ENCODE peak calls at places on chromosome 3, in ten cellular contexts. G is ecto neural progenitor cell; K is HEK293T; P is BJ; O is pancreas; U is stimulated activated CD8-positive, alpha-beta memory T cell treated with anti-CD3 and anti-CD28 coated beads, Interleukin-2, amount 100 ng/mL, for 48 hours; D is psoas muscle; X is fibroblast of the aortic adventitia; F is activated effector memory CD4-positive, alpha-beta T cell treated with anti-CD3 and anti-CD28 coated beads, Interleukin-2, amount 50 U/mL, for 16 hours; J is hypothalamus. Z is an unnamed sample.

GRCh38 chr3:171160326-171160725 is 133.8 kb upstream of the SLC2A2 start:
- DNase-seq in G (no peak), K (no peak), P (no peak), O (no peak), U (no peak), D (no peak), X (peak), F (no peak), J (no peak), Z (no peak)

GRCh38 chr3:9402410-9403228 is 5.2 kb downstream of the SETD5 start:
- DNase-seq in G (peak), K (peak), P (no peak), O (no peak), U (no peak), D (no peak), X (no peak), F (no peak), J (peak), Z (no peak)

GRCh38 chr3:128800241-128801187 is 74.5 kb downstream of the RAB7A start:
- DNase-seq in G (no peak), K (no peak), P (no peak), O (no peak), U (peak), D (peak), X (no peak), F (peak), J (peak), Z (no peak)

GRCh38 chr3:16482770-16483531 is 30.5 kb downstream of the RFTN1 start:
- DNase-seq in G (no peak), K (peak), P (no peak), O (no peak), U (no peak), D (peak), X (no peak), F (peak), J (no peak), Z (no peak)

GRCh38 chr3:161475905-161476304 is 20.7 kb upstream of the OTOL1 start:
- DNase-seq in G (no peak), K (no peak), P (no peak), O (no peak), U (no peak), D (no peak), X (no peak), F (no peak), J (no peak), Z (no peak)

GRCh38 chr3:86787091-86787490 is 203.9 kb downstream of the VGLL3 start:
- DNase-seq in G (no peak), K (no peak), P (no peak), O (no peak), U (no peak), D (no peak), X (peak), F (no peak), J (no peak), Z (no peak)

GRCh38 chr3:112973325-112974177 is 1.4 kb downstream of the CD200R1 start:
- DNase-seq in G (no peak), K (no peak), P (no peak), O (no peak), U (peak), D (no peak), X (no peak), F (peak), J (no peak), Z (no peak)

GRCh38 chr3:112136959-112137693 is 4.1 kb upstream of the GCSAM start:
- DNase-seq in G (peak), K (peak), P (no peak), O (no peak), U (no peak), D (no peak), X (peak), F (peak), J (no peak), Z (no peak)

GRCh38 chr3:23183731-23184130 is 19.4 kb upstream of the UBE2E2 start:
- DNase-seq in G (peak), K (peak), P (no peak), O (no peak), U (no peak), D (no peak), X (peak), F (no peak), J (no peak), Z (no peak)

GRCh38 chr3:100496711-100497261 is 4.4 kb downstream of the TMEM45A start:
- DNase-seq in G (no peak), K (no peak), P (no peak), O (no peak), U (no peak), D (no peak), X (peak), F (no peak), J (no peak), Z (no peak)

GRCh38 chr3:18424862-18425640 is at the start of gene SATB1:
- DNase-seq in G (peak), K (peak), P (no peak), O (peak), U (no peak), D (peak), X (peak), F (peak), J (peak), Z (peak)

GRCh38 chr3:151814588-151814987 is 672 bp downstream of the AADAC start:
- DNase-seq in G (no peak), K (no peak), P (no peak), O (no peak), U (no peak), D (no peak), X (no peak), F (no peak), J (no peak), Z (no peak)

GRCh38 chr3:63864008-63864871 is 573 bp downstream of the ATXN7 start:
- DNase-seq in G (peak), K (peak), P (no peak), O (peak), U (peak), D (peak), X (no peak), F (peak), J (peak), Z (peak)

GRCh38 chr3:126746395-126747177 is 42.5 kb downstream of the CHCHD6 start:
- DNase-seq in G (no peak), K (no peak), P (peak), O (no peak), U (no peak), D (no peak), X (peak), F (no peak), J (no peak), Z (no peak)

GRCh38 chr3:127385540-127385870 is 97.7 kb upstream of the PRR20G start:
- DNase-seq in G (no peak), K (no peak), P (no peak), O (no peak), U (no peak), D (no peak), X (no peak), F (no peak), J (no peak), Z (no peak)

GRCh38 chr3:5160926-5161858 is 26.3 kb upstream of the EDEM1 start:
- DNase-seq in G (no peak), K (no peak), P (no peak), O (no peak), U (no peak), D (no peak), X (peak), F (no peak), J (no peak), Z (no peak)

GRCh38 chr3:185677146-185677829 is 91.2 kb downstream of the SENP2 start:
- DNase-seq in G (no peak), K (peak), P (no peak), O (no peak), U (no peak), D (no peak), X (peak), F (no peak), J (no peak), Z (no peak)

Z was measured in uterus.